ENCODE peak calls at places on chromosomes 11 and 22, in six cellular contexts. J is EH; V is NCI-H1436 treated with DMSO at 0.1 percent for 48 hours; B is AG09309; N is activated T-cell treated with anti-CD3 and anti-CD28 coated beads, Interleukin-2, amount 50 U/mL, for 1 hour; S is activated T-helper 1 cell treated with anti-CD3 and anti-CD28 coated beads, Interleukin-12 subunit alpha, Interleukin-12 subunit beta, Interleukin-2, Interleukin-4 antibody, amounts not matched to agents 30 ng/mL and 10 ng/mL and 1 ng/mL, durations not matched to agents 14 hours and 24 hours and 36 hours. C is an unnamed sample.
A peak's percentile ranks its signal among the peaks of the same experiment; 100 is the strongest.

GRCh38 chr11:84722583-84723108 is 904.5 kb downstream of the DLG2 start:
- DNase-seq in J (no peak), V (no peak), B (no peak), N (no peak), S (no peak), C (no peak)

GRCh38 chr11:60957188-60957587 is 5.2 kb upstream of the SLC15A3 start:
- DNase-seq in J (peak; percentile 55), V (no peak), B (no peak), N (no peak), S (no peak), C (no peak)

GRCh38 chr11:92130432-92130831 is 94.2 kb upstream of the FAT3 start:
- DNase-seq in J (peak; percentile 81), V (no peak), B (peak; percentile 16), N (no peak), S (no peak), C (no peak)

GRCh38 chr22:34851918-34852662 is 213.9 kb upstream of the ISX start:
- DNase-seq in J (peak; percentile 25), V (no peak), B (no peak), N (no peak), S (no peak), C (no peak)

GRCh38 chr11:117658809-117659208 is 138.2 kb downstream of the DSCAML1 start:
- DNase-seq in J (no peak), V (no peak), B (no peak), N (no peak), S (no peak), C (no peak)

GRCh38 chr11:16857186-16857585 is 118.7 kb downstream of the C11orf58 start:
- DNase-seq in J (no peak), V (no peak), B (no peak), N (no peak), S (no peak), C (no peak)

GRCh38 chr11:32794439-32794838 is at the start of gene CCDC73:
- DNase-seq in J (no peak), V (no peak), B (no peak), N (no peak), S (no peak), C (no peak)

GRCh38 chr11:12526789-12527188 is 147.4 kb upstream of the TEAD1 start:
- DNase-seq in J (peak; percentile 84), V (no peak), B (peak; percentile 52), N (no peak), S (no peak), C (no peak)

GRCh38 chr11:65719887-65720236 is 736 bp downstream of the RNASEH2C start:
- DNase-seq in J (peak; percentile 50), V (no peak), B (no peak), N (no peak), S (peak; percentile 11), C (no peak)

GRCh38 chr11:27524155-27524554 is 17.6 kb upstream of the LIN7C start:
- DNase-seq in J (peak; percentile 79), V (no peak), B (no peak), N (no peak), S (no peak), C (no peak)

GRCh38 chr22:44678245-44678979 is 23.6 kb upstream of the PRR5 start:
- DNase-seq in J (no peak), V (no peak), B (no peak), N (no peak), S (no peak), C (no peak)

C was measured in midbrain.